ENCODE peak calls at places on chromosomes 1 and 21, in eight cellular contexts. I is AG09309; K is effector memory CD8-positive, alpha-beta T cell; H is NCI-H226; J is stomach; A is CD8-positive, alpha-beta T cell; D is NCI-H1436; F is IMR-90. Y is an unnamed sample.

GRCh38 chr1:17412093-17412870 is 27.2 kb downstream of the RCC2 start:
- DNase-seq in I (no peak), K (no peak), H (no peak), J (no peak), A (no peak), D (no peak), F (no peak), Y (no peak)

GRCh38 chr1:24964811-24965570 is 34.9 kb upstream of the RUNX3 start:
- DNase-seq in I (peak; percentile 55), K (peak; percentile 89), H (no peak), J (peak; percentile 62), A (peak; percentile 87), D (no peak), F (peak; percentile 50), Y (peak; percentile 55)

GRCh38 chr21:44054710-44055109 is 42.6 kb downstream of the TRAPPC10 start:
- DNase-seq in I (no peak), K (no peak), H (peak; percentile 62), J (no peak), A (no peak), D (no peak), F (peak; percentile 56), Y (no peak)

GRCh38 chr1:93723101-93723500 is 41.5 kb upstream of the BCAR3 start:
- DNase-seq in I (no peak), K (no peak), H (no peak), J (no peak), A (no peak), D (no peak), F (no peak), Y (no peak)

GRCh38 chr1:14328687-14329086 is 269.8 kb upstream of the KAZN start:
- DNase-seq in I (no peak), K (no peak), H (no peak), J (no peak), A (no peak), D (no peak), F (no peak), Y (no peak)

GRCh38 chr21:27578741-27579265 is 611.9 kb upstream of the ADAMTS5 start:
- DNase-seq in I (no peak), K (no peak), H (no peak), J (no peak), A (no peak), D (no peak), F (no peak), Y (no peak)

GRCh38 chr21:45989355-45990048 is 7.9 kb downstream of the COL6A1 start:
- DNase-seq in I (no peak), K (no peak), H (no peak), J (peak; percentile 21), A (peak; percentile 2), D (no peak), F (no peak), Y (no peak)

GRCh38 chr1:229229137-229229720 is 41.7 kb upstream of the RAB4A start:
- DNase-seq in I (no peak), K (no peak), H (peak; percentile 6), J (no peak), A (no peak), D (no peak), F (no peak), Y (no peak)

GRCh38 chr1:175376194-175376593 is 183.6 kb upstream of the KIAA0040 start:
- DNase-seq in I (no peak), K (no peak), H (no peak), J (no peak), A (no peak), D (no peak), F (no peak), Y (no peak)

GRCh38 chr1:15882665-15883064 is 35.2 kb downstream of the SPEN start:
- DNase-seq in I (no peak), K (no peak), H (no peak), J (no peak), A (no peak), D (no peak), F (no peak), Y (peak; percentile 9)

GRCh38 chr1:3685906-3686305 is 33.6 kb downstream of the TP73 start:
- DNase-seq in I (no peak), K (no peak), H (no peak), J (no peak), A (no peak), D (no peak), F (no peak), Y (no peak)

GRCh38 chr1:114214016-114214415 is 60.3 kb upstream of the SYT6 start:
- DNase-seq in I (no peak), K (no peak), H (no peak), J (no peak), A (no peak), D (no peak), F (no peak), Y (no peak)

GRCh38 chr1:110248746-110249145 is 38.6 kb downstream of the KCNC4 start:
- DNase-seq in I (no peak), K (no peak), H (no peak), J (no peak), A (no peak), D (no peak), F (no peak), Y (no peak)

GRCh38 chr1:109619405-109619654 is at the start of gene GNAT2:
- DNase-seq in I (no peak), K (no peak), H (no peak), J (no peak), A (no peak), D (no peak), F (no peak), Y (no peak)

GRCh38 chr1:8343044-8343443 is 25.1 kb downstream of the SLC45A1 start:
- DNase-seq in I (no peak), K (no peak), H (no peak), J (no peak), A (no peak), D (no peak), F (no peak), Y (no peak)

GRCh38 chr1:115949156-115949555 is 27.2 kb upstream of the SLC22A15 start:
- DNase-seq in I (no peak), K (no peak), H (no peak), J (no peak), A (no peak), D (no peak), F (no peak), Y (no peak)

GRCh38 chr1:236608930-236609726 is 4.8 kb upstream of the HEATR1 start:
- DNase-seq in I (peak; percentile 13), K (no peak), H (no peak), J (peak; percentile 42), A (no peak), D (peak; percentile 19), F (peak; percentile 35), Y (no peak)

GRCh38 chr1:232554431-232554830 is 75.5 kb downstream of the SIPA1L2 start:
- DNase-seq in I (no peak), K (no peak), H (no peak), J (no peak), A (no peak), D (no peak), F (peak; percentile 25), Y (no peak)

GRCh38 chr1:169595764-169596711 is 9.8 kb upstream of the F5 start:
- DNase-seq in I (no peak), K (no peak), H (peak; percentile 28), J (no peak), A (no peak), D (no peak), F (peak; percentile 35), Y (no peak)

GRCh38 chr1:156153362-156153761 is at the start of gene SEMA4A:
- DNase-seq in I (no peak), K (no peak), H (no peak), J (peak; percentile 83), A (no peak), D (no peak), F (no peak), Y (no peak)

GRCh38 chr21:17775431-17776126 is 43.6 kb downstream of the C21orf91 start:
- DNase-seq in I (no peak), K (peak; percentile 68), H (no peak), J (no peak), A (peak; percentile 58), D (no peak), F (no peak), Y (peak; percentile 27)

GRCh38 chr1:151947140-151947539 is 37.8 kb upstream of the THEM4 start:
- DNase-seq in I (no peak), K (no peak), H (no peak), J (no peak), A (no peak), D (no peak), F (no peak), Y (no peak)

GRCh38 chr1:66613187-66613586 is 79.2 kb downstream of the SGIP1 start:
- DNase-seq in I (no peak), K (no peak), H (no peak), J (no peak), A (no peak), D (no peak), F (peak; percentile 44), Y (no peak)

GRCh38 chr1:89701746-89702241 is 68.9 kb downstream of the LRRC8C start:
- DNase-seq in I (no peak), K (no peak), H (no peak), J (no peak), A (peak; percentile 13), D (no peak), F (peak; percentile 55), Y (no peak)

Y was measured in naive B cell.